ENCODE peak calls at places on chromosome X, in nine cellular contexts. B, F, V, O, U, A, Y, E and W are unnamed samples.

GRCh38 chrX:73214366-73215094 is at the start of gene NAP1L2:
- DNase-seq in B (peak), F (peak), V (peak), O (no peak), U (peak), A (peak), Y (no peak), E (peak), W (peak)

GRCh38 chrX:281166-281999 is at the start of gene PLCXD1:
- DNase-seq in B (peak), F (no peak), V (peak), O (peak), U (peak), A (no peak), Y (peak), E (peak), W (no peak)

GRCh38 chrX:132860200-132860599 is 98.2 kb downstream of the HS6ST2 start:
- DNase-seq in B (no peak), F (no peak), V (no peak), O (no peak), U (no peak), A (no peak), Y (no peak), E (no peak), W (no peak)

GRCh38 chrX:123871309-123871708 is 11.5 kb downstream of the XIAP start:
- DNase-seq in B (no peak), F (no peak), V (no peak), O (no peak), U (no peak), A (no peak), Y (no peak), E (no peak), W (no peak)

GRCh38 chrX:10548681-10549080 is 71.7 kb downstream of the MID1 start:
- DNase-seq in B (no peak), F (no peak), V (no peak), O (no peak), U (no peak), A (no peak), Y (no peak), E (no peak), W (no peak)

GRCh38 chrX:147957291-147957690 is 23.8 kb upstream of the FMR1NB start:
- DNase-seq in B (no peak), F (no peak), V (no peak), O (no peak), U (no peak), A (no peak), Y (no peak), E (no peak), W (no peak)

GRCh38 chrX:125004799-125005198 is 314.9 kb upstream of the TEX13C start:
- DNase-seq in B (no peak), F (no peak), V (no peak), O (no peak), U (no peak), A (no peak), Y (no peak), E (no peak), W (no peak)

GRCh38 chrX:38563006-38563405 is 1.7 kb downstream of the TSPAN7 start:
- DNase-seq in B (no peak), F (no peak), V (no peak), O (no peak), U (no peak), A (no peak), Y (no peak), E (no peak), W (no peak)

GRCh38 chrX:3346436-3347329 is at the start of gene MXRA5:
- DNase-seq in B (no peak), F (no peak), V (peak), O (peak), U (no peak), A (peak), Y (no peak), E (no peak), W (no peak)

GRCh38 chrX:68894142-68894512 is 65.3 kb downstream of the EFNB1 start:
- DNase-seq in B (no peak), F (no peak), V (no peak), O (no peak), U (no peak), A (no peak), Y (no peak), E (no peak), W (no peak)

GRCh38 chrX:6446588-6446987 is 88.3 kb downstream of the VCX3A start:
- DNase-seq in B (no peak), F (no peak), V (no peak), O (no peak), U (no peak), A (no peak), Y (no peak), E (no peak), W (no peak)

GRCh38 chrX:78945186-78945912 is at the start of gene P2RY10:
- DNase-seq in B (no peak), F (no peak), V (no peak), O (no peak), U (no peak), A (no peak), Y (no peak), E (no peak), W (no peak)

GRCh38 chrX:48468693-48469691 is 1.1 kb downstream of the SLC38A5 start:
- DNase-seq in B (no peak), F (no peak), V (peak), O (no peak), U (no peak), A (no peak), Y (no peak), E (no peak), W (no peak)

GRCh38 chrX:45745479-45745878 is 544.8 kb upstream of the DIPK2B start:
- DNase-seq in B (no peak), F (no peak), V (no peak), O (no peak), U (no peak), A (no peak), Y (no peak), E (no peak), W (no peak)

GRCh38 chrX:103376118-103376978 is at the start of gene BEX3:
- DNase-seq in B (peak), F (peak), V (peak), O (peak), U (peak), A (peak), Y (peak), E (peak), W (peak)

GRCh38 chrX:57905141-57905540 is 5.1 kb downstream of the ZXDA start:
- DNase-seq in B (no peak), F (no peak), V (no peak), O (peak), U (no peak), A (no peak), Y (no peak), E (no peak), W (no peak)

GRCh38 chrX:13257223-13258051 is 62.4 kb downstream of the ATXN3L start:
- DNase-seq in B (no peak), F (no peak), V (no peak), O (no peak), U (no peak), A (no peak), Y (no peak), E (no peak), W (no peak)

GRCh38 chrX:49303346-49303745 is at the start of gene GAGE10:
- DNase-seq in B (no peak), F (no peak), V (no peak), O (no peak), U (no peak), A (no peak), Y (no peak), E (no peak), W (no peak)

GRCh38 chrX:69192603-69193002 is 27.4 kb upstream of the PJA1 start:
- DNase-seq in B (no peak), F (no peak), V (no peak), O (no peak), U (no peak), A (no peak), Y (no peak), E (no peak), W (no peak)

GRCh38 chrX:71607488-71607887 is 10.8 kb downstream of the CXCR3 start:
- DNase-seq in B (no peak), F (no peak), V (no peak), O (no peak), U (no peak), A (no peak), Y (no peak), E (no peak), W (no peak)

GRCh38 chrX:131792789-131793462 is 230.2 kb upstream of the STK26 start:
- DNase-seq in B (peak), F (peak), V (peak), O (peak), U (no peak), A (no peak), Y (no peak), E (no peak), W (no peak)

GRCh38 chrX:150525061-150525919 is 43.1 kb upstream of the MTM1 start:
- DNase-seq in B (no peak), F (no peak), V (no peak), O (no peak), U (peak), A (no peak), Y (no peak), E (no peak), W (no peak)

GRCh38 chrX:46653482-46653881 is 79.9 kb downstream of the CHST7 start:
- DNase-seq in B (peak), F (no peak), V (no peak), O (peak), U (no peak), A (peak), Y (no peak), E (no peak), W (no peak)

GRCh38 chrX:14010566-14010965 is 19.1 kb downstream of the GEMIN8 start:
- DNase-seq in B (no peak), F (no peak), V (no peak), O (no peak), U (no peak), A (no peak), Y (no peak), E (no peak), W (no peak)

GRCh38 chrX:56114437-56114787 is 117.7 kb upstream of the KLF8 start:
- DNase-seq in B (no peak), F (no peak), V (no peak), O (no peak), U (no peak), A (no peak), Y (no peak), E (no peak), W (no peak)

GRCh38 chrX:48521353-48522243 is at the start of gene EBP:
- DNase-seq in B (peak), F (peak), V (peak), O (peak), U (peak), A (peak), Y (peak), E (peak), W (peak)

GRCh38 chrX:70509078-70509477 is 64.4 kb downstream of the DLG3 start:
- DNase-seq in B (no peak), F (no peak), V (no peak), O (no peak), U (no peak), A (no peak), Y (no peak), E (no peak), W (no peak)

GRCh38 chrX:12206413-12206812 is 68.1 kb downstream of the FRMPD4 start:
- DNase-seq in B (no peak), F (no peak), V (no peak), O (no peak), U (no peak), A (no peak), Y (no peak), E (no peak), W (no peak)

GRCh38 chrX:110449312-110449711 is 90.7 kb downstream of the RTL9 start:
- DNase-seq in B (no peak), F (no peak), V (no peak), O (no peak), U (no peak), A (no peak), Y (no peak), E (no peak), W (no peak)

GRCh38 chrX:133741303-133741702 is 244.1 kb downstream of the GPC3 start:
- DNase-seq in B (no peak), F (no peak), V (no peak), O (peak), U (no peak), A (no peak), Y (no peak), E (no peak), W (no peak)

GRCh38 chrX:18938710-18939109 is 45.2 kb downstream of the PHKA2 start:
- DNase-seq in B (no peak), F (no peak), V (no peak), O (peak), U (no peak), A (no peak), Y (no peak), E (no peak), W (no peak)

GRCh38 chrX:9832811-9833210 is 46.6 kb downstream of the SHROOM2 start:
- DNase-seq in B (no peak), F (no peak), V (no peak), O (no peak), U (no peak), A (no peak), Y (no peak), E (no peak), W (no peak)

GRCh38 chrX:135330709-135331108 is 21.4 kb downstream of the ETDC start:
- DNase-seq in B (no peak), F (no peak), V (no peak), O (no peak), U (no peak), A (no peak), Y (no peak), E (no peak), W (no peak)

GRCh38 chrX:135324463-135324862 is 15.2 kb downstream of the ETDC start:
- DNase-seq in B (no peak), F (no peak), V (no peak), O (no peak), U (no peak), A (no peak), Y (no peak), E (no peak), W (no peak)

GRCh38 chrX:135331525-135331924 is 22.2 kb downstream of the ETDC start:
- DNase-seq in B (no peak), F (no peak), V (no peak), O (no peak), U (no peak), A (no peak), Y (no peak), E (no peak), W (no peak)

GRCh38 chrX:135328421-135329005 is 19.2 kb downstream of the ETDC start:
- DNase-seq in B (no peak), F (no peak), V (no peak), O (peak), U (no peak), A (no peak), Y (no peak), E (no peak), W (no peak)

GRCh38 chrX:135327299-135327698 is 18.0 kb downstream of the ETDC start:
- DNase-seq in B (peak), F (no peak), V (no peak), O (peak), U (no peak), A (no peak), Y (no peak), E (no peak), W (no peak)
- H3K27ac ChIP-seq in B (no peak), F (no peak), V (no peak), O (no peak), U (no peak), A (no peak), Y (no peak), E (no peak), W (no peak)

GRCh38 chrX:40156472-40157227 is 58.9 kb upstream of the BCOR start:
- DNase-seq in B (no peak), F (no peak), V (no peak), O (no peak), U (no peak), A (no peak), Y (no peak), E (no peak), W (peak)

GRCh38 chrX:40154853-40155616 is 57.3 kb upstream of the BCOR start:
- DNase-seq in B (peak), F (peak), V (peak), O (peak), U (peak), A (no peak), Y (no peak), E (peak), W (peak)

GRCh38 chrX:40157228-40158035 is 59.7 kb upstream of the BCOR start:
- DNase-seq in B (no peak), F (no peak), V (no peak), O (no peak), U (no peak), A (no peak), Y (no peak), E (no peak), W (no peak)

GRCh38 chrX:40155617-40156471 is 58.1 kb upstream of the BCOR start:
- DNase-seq in B (peak), F (no peak), V (no peak), O (no peak), U (no peak), A (no peak), Y (no peak), E (no peak), W (peak)

DNA sequence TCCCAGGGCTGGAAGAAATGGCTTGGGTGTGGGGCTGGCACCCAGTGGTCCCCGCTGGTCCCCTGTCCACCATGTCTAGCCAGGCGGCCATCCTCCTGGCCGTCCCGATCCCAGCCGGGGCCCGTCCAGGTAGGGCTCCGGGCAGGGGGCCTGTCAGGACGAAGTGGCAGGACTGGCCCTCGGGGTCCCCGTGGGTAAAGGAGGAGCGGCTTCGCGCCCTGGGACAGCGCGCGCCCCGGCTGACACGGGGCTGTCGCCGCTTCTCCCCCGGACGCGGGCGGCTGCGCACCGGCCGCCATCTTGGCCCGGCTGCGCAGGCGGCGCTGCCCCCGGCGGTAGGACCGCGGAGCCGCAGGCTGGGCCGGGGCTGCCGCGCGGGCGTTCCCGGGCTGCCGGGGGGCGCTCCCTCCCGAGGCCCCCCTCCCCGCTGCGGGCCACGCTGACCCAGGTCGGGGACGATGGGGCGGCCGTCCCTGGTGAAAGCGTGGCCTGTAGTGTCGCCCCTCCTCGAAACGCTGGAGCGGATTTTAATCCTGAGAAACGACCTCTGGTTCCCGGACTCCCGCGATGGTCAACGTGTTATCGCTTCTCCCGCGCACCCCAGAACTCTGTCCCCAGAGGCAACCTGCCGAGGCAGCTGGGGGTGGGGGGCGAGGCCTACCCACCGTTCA is 60.4 kb upstream of the BCOR start:
- DNase-seq in B (peak), F (peak), V (no peak), O (peak), U (no peak), A (no peak), Y (no peak), E (no peak), W (no peak)
- TF ChIP-seq POLR2A in B (peak), F (no peak), V (no peak), O (no peak), U (no peak), A (no peak), Y (no peak), E (no peak), W (peak)

GRCh38 chrX:40088299-40088625 is 9.5 kb downstream of the BCOR start:
- DNase-seq in B (no peak), F (no peak), V (no peak), O (no peak), U (no peak), A (no peak), Y (no peak), E (no peak), W (no peak)

GRCh38 chrX:40091691-40092421 is 5.9 kb downstream of the BCOR start:
- DNase-seq in B (no peak), F (no peak), V (no peak), O (no peak), U (no peak), A (peak), Y (no peak), E (no peak), W (no peak)

GRCh38 chrX:40088803-40089540 is 8.8 kb downstream of the BCOR start:
- DNase-seq in B (no peak), F (no peak), V (no peak), O (no peak), U (no peak), A (no peak), Y (no peak), E (no peak), W (no peak)

GRCh38 chrX:40090961-40091360 is 6.8 kb downstream of the BCOR start:
- DNase-seq in B (no peak), F (no peak), V (no peak), O (no peak), U (no peak), A (no peak), Y (no peak), E (no peak), W (no peak)

DNA sequence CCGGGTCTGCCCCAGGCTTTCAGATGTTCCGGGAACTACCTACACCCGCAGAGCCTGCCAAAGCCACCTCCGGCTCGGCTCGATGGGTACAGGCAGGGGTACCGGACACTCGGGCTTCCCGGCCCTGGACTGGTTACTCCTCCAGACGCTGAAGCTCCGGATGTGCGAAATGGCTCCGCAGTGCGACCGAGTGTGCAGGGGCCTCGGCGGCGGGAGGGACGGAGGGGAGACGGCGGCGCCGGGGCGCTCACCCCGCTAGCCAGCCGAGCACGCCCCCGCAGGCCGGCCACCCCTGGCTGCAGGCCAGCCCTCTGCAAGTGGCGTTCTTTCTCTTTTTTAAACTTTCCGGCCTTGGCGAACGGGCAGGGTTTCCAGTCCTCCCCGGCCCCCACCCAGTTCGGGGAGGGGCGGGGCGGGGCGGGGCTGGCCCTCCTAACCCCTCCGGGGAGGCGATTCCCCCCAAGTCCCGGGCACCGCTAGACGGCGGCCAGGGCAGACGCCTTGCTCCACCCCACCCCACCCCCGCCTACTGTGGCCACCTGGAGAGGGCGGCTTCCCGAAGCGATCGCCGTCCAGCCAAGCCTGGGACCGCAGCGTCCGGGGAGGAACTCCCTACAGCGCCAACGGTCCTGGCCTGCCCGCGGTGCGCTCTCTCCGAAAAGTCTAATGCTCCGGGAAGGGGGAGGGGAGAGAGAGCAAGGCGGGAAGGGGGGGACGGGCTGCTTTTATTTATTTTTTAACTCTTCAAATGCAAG is 7.5 kb downstream of the BCOR start:
- DNase-seq in B (no peak), F (peak), V (no peak), O (no peak), U (peak), A (peak), Y (no peak), E (no peak), W (peak)
- H3K27ac ChIP-seq in B (no peak), F (peak), V (peak), O (no peak), U (no peak), A (peak), Y (no peak), E (peak), W (peak)

DNA sequence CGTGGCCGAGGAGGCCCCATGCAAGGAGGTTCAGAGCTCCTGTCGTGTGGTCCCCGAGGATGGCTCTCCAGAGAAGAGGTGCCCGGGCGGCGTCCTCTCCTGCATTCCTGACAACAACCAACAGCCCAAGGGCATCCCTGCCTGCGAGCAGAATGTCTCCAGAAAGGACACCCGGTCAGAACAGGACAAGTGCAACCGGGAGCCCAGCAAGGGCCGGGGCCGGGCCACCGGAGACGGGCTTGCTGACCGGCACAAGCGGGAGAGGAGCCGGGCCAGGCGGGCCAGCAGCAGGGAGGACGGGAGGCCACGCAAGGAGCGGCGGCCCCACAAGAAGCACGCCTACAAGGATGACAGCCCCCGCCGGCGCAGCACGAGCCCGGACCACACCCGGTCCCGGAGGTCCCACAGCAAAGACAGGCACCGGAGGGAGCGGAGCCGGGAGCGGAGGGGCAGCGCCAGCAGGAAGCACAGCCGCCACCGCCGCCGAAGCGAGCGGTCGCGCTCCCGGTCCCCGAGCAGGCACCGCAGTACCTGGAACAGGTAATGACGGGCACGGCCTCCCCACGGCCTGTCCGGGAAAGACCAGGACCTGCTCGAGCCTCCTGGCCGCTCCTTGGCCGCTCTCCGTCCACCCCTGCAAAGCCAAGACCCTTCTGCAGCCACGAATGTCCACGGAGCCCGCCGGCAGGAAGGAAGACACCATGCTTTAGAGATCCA is 9.8 kb downstream of the AKAP17A start:
- DNase-seq in B (no peak), F (no peak), V (no peak), O (no peak), U (no peak), A (no peak), Y (peak), E (no peak), W (no peak)
- TF ChIP-seq POLR2A in B (no peak), F (no peak), V (no peak), O (no peak), U (no peak), A (no peak), Y (no peak), E (no peak), W (no peak)

GRCh38 chrX:112761239-112762207 is 79.1 kb downstream of the AMOT start:
- DNase-seq in B (no peak), F (no peak), V (no peak), O (no peak), U (no peak), A (no peak), Y (no peak), E (no peak), W (no peak)
- H3K27ac ChIP-seq in B (no peak), F (no peak), V (no peak), O (no peak), U (no peak), A (no peak), Y (no peak), E (no peak), W (no peak)